ENCODE peak calls at places on chromosome 10, in six cellular contexts. One of them, this sample, is unnamed.

GRCh38 chr10:69845574-69846251 is 44.0 kb downstream of the COL13A1 start:
- DNase-seq in GM12865: no peak
- DNase-seq in suprapubic skin: no peak
- DNase-seq in CD4-positive, alpha-beta T cell: no peak
- DNase-seq in PC-9: peak
- DNase-seq in ascending aorta: no peak
- DNase-seq in this sample: peak

GRCh38 chr10:18683427-18683826 is 24.2 kb downstream of the ARL5B start:
- DNase-seq in ascending aorta: no peak
- DNase-seq in suprapubic skin: no peak
- DNase-seq in PC-9: no peak
- DNase-seq in CD4-positive, alpha-beta T cell: no peak
- DNase-seq in GM12865: no peak
- DNase-seq in this sample: no peak

GRCh38 chr10:117553171-117553814 is 10.7 kb downstream of the EMX2 start:
- DNase-seq in GM12865: no peak
- DNase-seq in CD4-positive, alpha-beta T cell: no peak
- DNase-seq in PC-9: no peak
- DNase-seq in suprapubic skin: peak
- DNase-seq in ascending aorta: no peak
- DNase-seq in this sample: no peak

GRCh38 chr10:131902211-131902610 is 1.4 kb downstream of the PPP2R2D start:
- DNase-seq in ascending aorta: no peak
- DNase-seq in PC-9: no peak
- DNase-seq in CD4-positive, alpha-beta T cell: no peak
- DNase-seq in suprapubic skin: peak
- DNase-seq in GM12865: no peak
- DNase-seq in this sample: no peak

GRCh38 chr10:80015911-80016590 is 62.4 kb upstream of the TMEM254 start:
- DNase-seq in ascending aorta: no peak
- DNase-seq in CD4-positive, alpha-beta T cell: no peak
- DNase-seq in suprapubic skin: no peak
- DNase-seq in GM12865: no peak
- DNase-seq in PC-9: no peak
- DNase-seq in this sample: no peak

GRCh38 chr10:45082176-45082575 is 81.5 kb downstream of the ZNF22 start:
- DNase-seq in PC-9: no peak
- DNase-seq in CD4-positive, alpha-beta T cell: no peak
- DNase-seq in suprapubic skin: no peak
- DNase-seq in ascending aorta: no peak
- DNase-seq in GM12865: no peak
- DNase-seq in this sample: no peak

GRCh38 chr10:97590082-97590747 is 694 bp downstream of the C10orf62 start:
- DNase-seq in suprapubic skin: no peak
- DNase-seq in CD4-positive, alpha-beta T cell: no peak
- DNase-seq in GM12865: peak
- DNase-seq in ascending aorta: no peak
- DNase-seq in PC-9: no peak
- DNase-seq in this sample: no peak

GRCh38 chr10:50885097-50885859 is at the start of gene A1CF:
- DNase-seq in suprapubic skin: no peak
- DNase-seq in ascending aorta: no peak
- DNase-seq in PC-9: no peak
- DNase-seq in GM12865: no peak
- DNase-seq in CD4-positive, alpha-beta T cell: no peak
- DNase-seq in this sample: no peak

GRCh38 chr10:2897619-2898508 is 169.5 kb upstream of the PFKP start:
- DNase-seq in GM12865: no peak
- DNase-seq in suprapubic skin: no peak
- DNase-seq in CD4-positive, alpha-beta T cell: no peak
- DNase-seq in PC-9: no peak
- DNase-seq in ascending aorta: no peak
- DNase-seq in this sample: no peak

GRCh38 chr10:34555653-34556052 is 259.4 kb downstream of the PARD3 start:
- DNase-seq in CD4-positive, alpha-beta T cell: no peak
- DNase-seq in ascending aorta: no peak
- DNase-seq in PC-9: no peak
- DNase-seq in GM12865: no peak
- DNase-seq in suprapubic skin: no peak
- DNase-seq in this sample: no peak

GRCh38 chr10:116664631-116665030 is 43.9 kb downstream of the PNLIPRP2 start:
- DNase-seq in PC-9: no peak
- DNase-seq in GM12865: no peak
- DNase-seq in CD4-positive, alpha-beta T cell: no peak
- DNase-seq in ascending aorta: no peak
- DNase-seq in suprapubic skin: no peak
- DNase-seq in this sample: no peak

GRCh38 chr10:104329754-104330153 is 8.5 kb downstream of the ITPRIP start:
- DNase-seq in GM12865: no peak
- DNase-seq in suprapubic skin: peak
- DNase-seq in PC-9: no peak
- DNase-seq in ascending aorta: no peak
- DNase-seq in CD4-positive, alpha-beta T cell: no peak
- DNase-seq in this sample: no peak

GRCh38 chr10:48517482-48517881 is 87.4 kb downstream of the ARHGAP22 start:
- DNase-seq in ascending aorta: no peak
- DNase-seq in GM12865: no peak
- DNase-seq in CD4-positive, alpha-beta T cell: no peak
- DNase-seq in PC-9: no peak
- DNase-seq in suprapubic skin: no peak
- DNase-seq in this sample: no peak

DNA sequence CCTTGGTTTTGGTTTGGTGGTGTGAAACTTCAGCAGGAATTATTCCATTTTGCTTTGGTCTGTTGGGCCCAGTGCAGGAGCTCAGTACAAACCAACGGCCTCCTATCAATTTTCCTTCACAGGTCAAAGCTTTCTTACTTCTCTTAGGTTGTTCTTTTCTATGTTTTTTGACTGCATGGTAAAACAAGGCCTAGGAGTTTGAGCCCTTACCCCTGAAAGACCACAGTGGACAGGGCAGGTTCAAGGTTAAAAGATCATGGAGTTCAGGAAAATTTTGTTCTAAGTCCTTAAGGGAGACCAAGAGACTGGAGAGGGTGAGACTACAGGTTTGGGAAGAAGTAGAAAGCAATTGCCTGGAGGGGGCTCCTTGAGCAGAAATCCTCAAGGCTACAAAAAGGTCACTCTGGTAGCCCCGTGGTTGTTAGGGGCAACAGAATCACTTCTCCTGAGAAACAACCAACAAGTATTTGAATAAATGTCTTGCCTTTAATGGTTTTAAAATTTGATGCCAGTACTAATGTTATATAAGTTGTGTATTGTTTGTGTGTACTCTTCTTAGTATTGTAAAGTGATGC is 40.9 kb upstream of the FHIP2A start:
- DNase-seq in PC-9: no peak
- DNase-seq in suprapubic skin: no peak
- DNase-seq in CD4-positive, alpha-beta T cell: no peak
- DNase-seq in ascending aorta: no peak
- DNase-seq in GM12865: no peak
- DNase-seq in this sample: no peak
- TF ChIP-seq CTCF in PC-9: no peak
- TF ChIP-seq CTCF in suprapubic skin: no peak
- TF ChIP-seq CTCF in CD4-positive, alpha-beta T cell: no peak
- TF ChIP-seq CTCF in ascending aorta: no peak
- TF ChIP-seq CTCF in GM12865: no peak
- TF ChIP-seq CTCF in this sample: no peak

DNA sequence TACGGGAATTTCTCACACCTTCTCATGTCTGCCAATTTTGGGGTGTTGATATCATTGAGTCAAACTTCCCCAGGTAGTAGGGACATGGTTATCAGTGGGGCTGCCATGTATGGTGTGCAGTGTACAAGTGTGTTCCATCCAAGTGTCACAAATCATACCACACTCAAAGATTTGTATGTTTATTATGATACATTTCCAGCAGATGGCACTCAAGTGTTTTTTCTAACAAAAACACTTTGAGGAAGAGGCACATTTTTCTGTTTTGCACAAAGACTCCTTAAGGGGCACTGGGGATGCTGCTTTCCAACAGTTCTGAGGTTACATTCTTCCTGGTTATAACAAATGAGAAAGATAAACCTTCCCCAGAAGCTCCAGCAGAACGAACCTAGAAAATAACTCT is 414.5 kb downstream of the REEP3 start:
- DNase-seq in ascending aorta: no peak
- DNase-seq in PC-9: no peak
- DNase-seq in GM12865: peak
- DNase-seq in CD4-positive, alpha-beta T cell: no peak
- DNase-seq in suprapubic skin: no peak
- DNase-seq in this sample: no peak
- TF ChIP-seq CTCF in ascending aorta: no peak
- TF ChIP-seq CTCF in PC-9: no peak
- TF ChIP-seq CTCF in GM12865: no peak
- TF ChIP-seq CTCF in CD4-positive, alpha-beta T cell: no peak
- TF ChIP-seq CTCF in suprapubic skin: no peak
- TF ChIP-seq CTCF in this sample: no peak

GRCh38 chr10:110209399-110209925 is 2.1 kb downstream of the MXI1 start:
- DNase-seq in CD4-positive, alpha-beta T cell: peak
- DNase-seq in suprapubic skin: peak
- DNase-seq in GM12865: peak
- DNase-seq in ascending aorta: no peak
- DNase-seq in PC-9: peak
- DNase-seq in this sample: no peak
- TF ChIP-seq CTCF in CD4-positive, alpha-beta T cell: no peak
- TF ChIP-seq CTCF in suprapubic skin: no peak
- TF ChIP-seq CTCF in GM12865: no peak
- TF ChIP-seq CTCF in ascending aorta: no peak
- TF ChIP-seq CTCF in PC-9: no peak
- TF ChIP-seq CTCF in this sample: no peak

DNA sequence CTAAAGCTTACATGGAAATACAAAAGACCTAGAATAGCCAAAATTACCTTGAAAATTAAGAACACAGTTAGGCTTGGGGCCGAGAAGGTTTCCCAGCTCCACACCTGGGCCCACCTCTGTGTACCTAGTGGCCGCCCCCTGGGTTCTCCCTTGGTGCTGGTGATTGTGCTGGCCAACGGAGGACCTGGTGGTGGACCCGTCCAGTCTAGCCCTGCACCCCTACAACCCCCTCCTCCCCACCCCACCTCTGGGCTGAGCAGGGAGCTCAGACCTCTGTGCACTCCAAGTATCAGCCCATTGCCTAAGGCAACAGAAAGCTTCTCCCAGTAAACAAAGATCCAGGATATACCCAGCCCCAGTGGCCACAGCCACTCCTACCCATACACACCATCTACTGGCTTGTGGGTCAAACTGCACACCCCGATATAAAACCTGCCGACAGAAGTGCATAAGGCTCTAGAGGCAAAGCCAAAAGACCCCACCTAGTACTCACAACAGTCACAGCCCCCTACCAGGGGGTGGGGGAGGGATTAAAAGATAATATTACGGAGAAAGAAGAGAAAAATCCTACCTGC is 105.0 kb upstream of the DIP2C start:
- DNase-seq in PC-9: no peak
- DNase-seq in CD4-positive, alpha-beta T cell: no peak
- DNase-seq in suprapubic skin: peak
- DNase-seq in GM12865: no peak
- DNase-seq in ascending aorta: no peak
- DNase-seq in this sample: no peak
- TF ChIP-seq CTCF in PC-9: no peak
- TF ChIP-seq CTCF in CD4-positive, alpha-beta T cell: no peak
- TF ChIP-seq CTCF in suprapubic skin: no peak
- TF ChIP-seq CTCF in GM12865: no peak
- TF ChIP-seq CTCF in ascending aorta: no peak
- TF ChIP-seq CTCF in this sample: peak

GRCh38 chr10:43380610-43381222 is 9.3 kb downstream of the FXYD4 start:
- DNase-seq in PC-9: no peak
- DNase-seq in ascending aorta: no peak
- DNase-seq in GM12865: no peak
- DNase-seq in CD4-positive, alpha-beta T cell: no peak
- DNase-seq in suprapubic skin: no peak
- DNase-seq in this sample: no peak
- TF ChIP-seq CTCF in PC-9: peak
- TF ChIP-seq CTCF in ascending aorta: no peak
- TF ChIP-seq CTCF in GM12865: no peak
- TF ChIP-seq CTCF in CD4-positive, alpha-beta T cell: no peak
- TF ChIP-seq CTCF in suprapubic skin: no peak
- TF ChIP-seq CTCF in this sample: peak

DNA sequence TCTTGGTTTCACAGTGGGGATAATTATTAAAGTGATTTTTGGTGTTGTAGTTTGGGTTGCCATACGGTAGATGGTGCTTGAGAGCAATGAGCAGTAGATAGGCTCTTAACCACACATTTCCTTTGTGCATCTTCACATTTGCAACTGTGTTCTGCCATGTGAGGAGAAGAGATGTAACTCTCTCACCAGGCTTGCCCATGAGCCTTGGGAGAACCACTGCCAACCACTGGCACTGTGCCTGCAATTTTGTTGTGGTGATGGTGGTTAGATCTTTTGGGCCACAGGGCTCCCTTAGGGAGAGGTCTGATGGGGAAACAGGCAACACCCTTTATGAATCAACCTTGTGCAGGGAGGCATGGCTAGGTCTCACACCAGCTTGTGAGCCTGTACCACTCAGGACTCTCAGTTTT is 204.3 kb downstream of the CCDC7 start:
- DNase-seq in ascending aorta: no peak
- DNase-seq in PC-9: no peak
- DNase-seq in GM12865: peak
- DNase-seq in CD4-positive, alpha-beta T cell: no peak
- DNase-seq in suprapubic skin: no peak
- DNase-seq in this sample: no peak
- TF ChIP-seq CTCF in ascending aorta: no peak
- TF ChIP-seq CTCF in PC-9: no peak
- TF ChIP-seq CTCF in GM12865: peak
- TF ChIP-seq CTCF in CD4-positive, alpha-beta T cell: no peak
- TF ChIP-seq CTCF in suprapubic skin: no peak
- TF ChIP-seq CTCF in this sample: no peak

GRCh38 chr10:72564596-72564995 is 61.3 kb downstream of the MICU1 start:
- DNase-seq in suprapubic skin: no peak
- DNase-seq in CD4-positive, alpha-beta T cell: no peak
- DNase-seq in ascending aorta: no peak
- DNase-seq in GM12865: peak
- DNase-seq in PC-9: no peak
- DNase-seq in this sample: no peak

GRCh38 chr10:72567421-72567820 is 58.5 kb downstream of the MICU1 start:
- DNase-seq in suprapubic skin: no peak
- DNase-seq in PC-9: peak
- DNase-seq in CD4-positive, alpha-beta T cell: no peak
- DNase-seq in GM12865: no peak
- DNase-seq in ascending aorta: no peak
- DNase-seq in this sample: peak

GRCh38 chr10:72573079-72573478 is 52.8 kb downstream of the MICU1 start:
- DNase-seq in PC-9: no peak
- DNase-seq in suprapubic skin: no peak
- DNase-seq in ascending aorta: no peak
- DNase-seq in GM12865: no peak
- DNase-seq in CD4-positive, alpha-beta T cell: no peak
- DNase-seq in this sample: no peak

GRCh38 chr10:72563327-72563932 is 62.4 kb downstream of the MICU1 start:
- DNase-seq in GM12865: peak
- DNase-seq in suprapubic skin: no peak
- DNase-seq in PC-9: no peak
- DNase-seq in ascending aorta: no peak
- DNase-seq in CD4-positive, alpha-beta T cell: no peak
- DNase-seq in this sample: no peak

GRCh38 chr10:72567884-72568283 is 58.0 kb downstream of the MICU1 start:
- DNase-seq in ascending aorta: no peak
- DNase-seq in CD4-positive, alpha-beta T cell: no peak
- DNase-seq in PC-9: no peak
- DNase-seq in suprapubic skin: no peak
- DNase-seq in GM12865: peak
- DNase-seq in this sample: no peak
- TF ChIP-seq CTCF in ascending aorta: no peak
- TF ChIP-seq CTCF in CD4-positive, alpha-beta T cell: no peak
- TF ChIP-seq CTCF in PC-9: peak
- TF ChIP-seq CTCF in suprapubic skin: no peak
- TF ChIP-seq CTCF in GM12865: peak
- TF ChIP-seq CTCF in this sample: peak

GRCh38 chr10:93745411-93746065 is 12.2 kb upstream of the LGI1 start:
- DNase-seq in suprapubic skin: no peak
- DNase-seq in ascending aorta: no peak
- DNase-seq in CD4-positive, alpha-beta T cell: no peak
- DNase-seq in PC-9: peak
- DNase-seq in GM12865: peak
- DNase-seq in this sample: no peak
- TF ChIP-seq CTCF in suprapubic skin: no peak
- TF ChIP-seq CTCF in ascending aorta: no peak
- TF ChIP-seq CTCF in CD4-positive, alpha-beta T cell: no peak
- TF ChIP-seq CTCF in PC-9: peak
- TF ChIP-seq CTCF in GM12865: peak
- TF ChIP-seq CTCF in this sample: peak